ENCODE peak calls at places on chromosomes 11 and 22, in five cellular contexts. L, V, W, I and M are unnamed samples. For H3K4me1, the result is how much of the 10 kb centered on the place peaks cover.

GRCh38 chr11:80586464-80586863 is 1145.6 kb upstream of the TENM4 start:
- DNase-seq in L (no peak), V (no peak), W (no peak), I (no peak), M (no peak)

GRCh38 chr11:3021125-3021524 is 29.0 kb upstream of the NAP1L4 start:
- DNase-seq in L (peak), V (no peak), W (no peak), I (no peak), M (no peak)

GRCh38 chr11:32830413-32830738 is 649 bp downstream of the PRRG4 start:
- DNase-seq in L (no peak), V (no peak), W (no peak), I (no peak), M (peak)

GRCh38 chr11:71440021-71440755 is 8.0 kb downstream of the DHCR7 start:
- DNase-seq in L (no peak), V (no peak), W (no peak), I (no peak), M (no peak)

GRCh38 chr22:27474711-27475547 is 326.6 kb downstream of the MN1 start:
- DNase-seq in L (peak), V (no peak), W (no peak), I (no peak), M (no peak)

GRCh38 chr11:100980156-100980555 is 149.5 kb downstream of the PGR start:
- DNase-seq in L (peak), V (no peak), W (no peak), I (no peak), M (no peak)

GRCh38 chr11:11179239-11179638 is 173.8 kb downstream of the CSNK2A3 start:
- DNase-seq in L (no peak), V (no peak), W (no peak), I (no peak), M (no peak)

GRCh38 chr11:27786331-27786730 is 86.1 kb upstream of the BDNF start:
- DNase-seq in L (no peak), V (no peak), W (no peak), I (no peak), M (no peak)

GRCh38 chr22:29205260-29205597 is 467 bp upstream of the EMID1 start:
- DNase-seq in L (no peak), V (no peak), W (no peak), I (no peak), M (no peak)
- H3K4me3 ChIP-seq in L (peak), V (peak), W (peak), I (peak), M (peak)

GRCh38 chr11:123163621-123164020 is 31.4 kb downstream of the CLMP start:
- DNase-seq in L (no peak), V (no peak), W (no peak), I (no peak), M (no peak)
- TF ChIP-seq CTCF in L (peak), V (no peak), W (no peak), I (no peak), M (no peak)

GRCh38 chr11:128507936-128508335 is 79.4 kb downstream of the ETS1 start:
- DNase-seq in L (no peak), V (no peak), W (no peak), I (no peak), M (no peak)
- H3K4me1 ChIP-seq in L (under half), V (half or more), W (half or more), I (half or more), M (half or more)

GRCh38 chr11:66315921-66316811 is 678 bp downstream of the CD248 start:
- DNase-seq in L (no peak), V (peak), W (no peak), I (no peak), M (no peak)
- H3K4me3 ChIP-seq in L (peak), V (peak), W (peak), I (peak), M (peak)

DNA sequence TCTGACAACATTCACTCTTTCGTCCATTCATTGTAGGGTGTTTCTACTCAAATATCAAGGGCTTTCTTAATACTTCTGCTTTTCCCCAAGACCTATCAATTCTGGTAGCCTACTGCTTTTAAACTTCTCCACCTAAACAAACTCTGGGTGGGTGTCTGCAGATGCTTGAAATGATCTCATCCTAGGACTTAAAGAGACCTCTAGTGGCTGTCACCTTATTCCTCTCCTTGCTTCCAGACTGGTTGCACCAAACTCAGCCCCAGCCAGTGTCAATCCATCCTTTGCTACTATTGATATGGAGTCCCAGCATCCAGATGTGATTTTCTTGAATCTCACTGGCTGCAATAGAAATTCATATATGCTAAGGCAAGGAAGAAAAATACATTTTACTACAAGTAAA is 274.7 kb downstream of the NXPE2 start:
- DNase-seq in L (no peak), V (no peak), W (no peak), I (no peak), M (no peak)
- TF ChIP-seq CTCF in L (peak), V (no peak), W (no peak), I (peak), M (no peak)

GRCh38 chr11:120738516-120739046 is 227.0 kb downstream of the GRIK4 start:
- DNase-seq in L (no peak), V (no peak), W (no peak), I (no peak), M (no peak)
- H3K4me1 ChIP-seq in L (under half), V (under half), W (under half), I (under half), M (under half)

DNA sequence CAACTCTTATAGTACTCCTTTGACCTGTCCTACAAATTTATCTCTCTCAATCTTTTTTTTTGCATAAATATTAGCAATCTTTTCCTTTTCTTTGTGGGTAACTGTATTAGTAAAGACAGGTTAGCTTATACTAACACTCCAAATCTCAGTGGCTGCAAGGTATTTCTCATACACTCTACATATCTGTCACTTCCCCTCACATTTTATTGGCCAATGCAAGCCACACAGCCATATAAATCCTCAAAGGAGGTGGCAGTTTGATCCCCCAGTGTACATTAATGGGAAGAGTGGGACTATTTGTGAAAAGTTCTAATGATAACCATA is 42.6 kb upstream of the EED start:
- DNase-seq in L (no peak), V (no peak), W (no peak), I (no peak), M (no peak)
- H3K4me3 ChIP-seq in L (no peak), V (peak), W (peak), I (peak), M (peak)